ENCODE peak calls at places on chromosomes 5 and 9, in nine cellular contexts. A is NCI-H1092, M is dermis microvascular lymphatic vessel endothelial cell, D is AG08395, O is mucosa of descending colon, G is B cell, E is neural crest cell, C is kidney tubule cell, S is foreskin fibroblast. U is an unnamed sample.

GRCh38 chr9:109452761-109453160 is 45.3 kb downstream of the PTPN3 start:
- DNase-seq in S (peak; percentile 24), C (peak; percentile 87), A (no peak), G (no peak), E (no peak), D (peak; percentile 22), M (no peak), O (no peak), U (no peak)

GRCh38 chr5:5650242-5650641 is 227.8 kb downstream of the ICE1 start:
- DNase-seq in D (no peak), E (no peak), C (no peak), A (no peak), G (no peak), S (no peak), M (no peak), O (no peak), U (no peak)

GRCh38 chr5:67176931-67177330 is 19.7 kb downstream of the CD180 start:
- DNase-seq in A (no peak), C (no peak), O (no peak), D (no peak), G (no peak), S (no peak), M (no peak), E (no peak), U (no peak)

GRCh38 chr5:175328687-175329086 is 115.3 kb downstream of the DRD1 start:
- DNase-seq in E (no peak), D (no peak), M (no peak), O (no peak), S (no peak), A (no peak), G (no peak), C (no peak), U (no peak)

GRCh38 chr9:93486269-93486668 is 32.9 kb upstream of the FAM120AOS start:
- DNase-seq in S (no peak), D (no peak), G (no peak), A (no peak), C (no peak), E (no peak), O (no peak), M (no peak), U (no peak)

GRCh38 chr5:35127006-35127405 is 79.3 kb upstream of the AGXT2 start:
- DNase-seq in O (no peak), D (no peak), S (no peak), A (no peak), E (no peak), G (no peak), M (no peak), C (no peak), U (no peak)

GRCh38 chr5:145887976-145888574 is 15.3 kb upstream of the GRXCR2 start:
- DNase-seq in A (no peak), M (peak; percentile 30), O (peak; percentile 89), S (peak; percentile 67), E (peak; percentile 26), D (peak; percentile 65), G (no peak), C (peak; percentile 63), U (peak; percentile 84)

GRCh38 chr9:132572921-132573320 is 9.5 kb upstream of the BARHL1 start:
- DNase-seq in A (no peak), M (no peak), D (peak; percentile 47), C (peak; percentile 27), O (no peak), G (no peak), E (no peak), S (peak; percentile 41), U (peak; percentile 21)

GRCh38 chr9:127133739-127134167 is 11.3 kb upstream of the ANGPTL2 start:
- DNase-seq in O (peak; percentile 47), A (no peak), S (peak; percentile 85), C (no peak), D (peak; percentile 74), G (no peak), E (no peak), M (no peak), U (peak; percentile 82)

GRCh38 chr9:133089271-133089671 is 27.5 kb downstream of the CEL start:
- DNase-seq in C (no peak), A (peak; percentile 51), M (no peak), O (no peak), S (no peak), D (peak; percentile 14), G (peak; percentile 25), E (no peak), U (no peak)

GRCh38 chr9:24912767-24913166 is 367.1 kb upstream of the IZUMO3 start:
- DNase-seq in A (no peak), S (no peak), O (no peak), C (no peak), D (no peak), G (no peak), M (no peak), E (no peak), U (no peak)

GRCh38 chr5:10233505-10233904 is 16.2 kb downstream of the ATPSCKMT start:
- DNase-seq in M (no peak), C (peak; percentile 79), O (peak; percentile 12), G (no peak), S (peak; percentile 97), D (peak; percentile 87), E (peak; percentile 48), A (no peak), U (peak; percentile 12)

GRCh38 chr5:151696470-151697061 is 9.9 kb upstream of the SPARC start:
- DNase-seq in D (peak; percentile 95), E (no peak), S (peak; percentile 96), G (no peak), M (no peak), O (no peak), A (no peak), C (peak; percentile 71), U (no peak)

GRCh38 chr5:175880797-175881312 is 9.5 kb downstream of the CPLX2 start:
- DNase-seq in M (no peak), C (no peak), S (no peak), D (no peak), A (no peak), E (no peak), O (no peak), G (no peak), U (no peak)

GRCh38 chr5:3837544-3837943 is 241.9 kb downstream of the IRX1 start:
- DNase-seq in E (no peak), A (no peak), D (no peak), O (no peak), G (no peak), S (no peak), M (no peak), C (no peak), U (no peak)

GRCh38 chr5:79924936-79925893 is 65.8 kb downstream of the MTX3 start:
- DNase-seq in G (no peak), O (peak; percentile 2), S (peak; percentile 44), A (no peak), M (no peak), E (no peak), C (peak; percentile 14), D (peak; percentile 51), U (peak; percentile 16)

GRCh38 chr9:79489241-79490000 is 82.3 kb upstream of the TLE4 start:
- DNase-seq in A (no peak), G (no peak), S (peak; percentile 84), E (no peak), O (peak; percentile 18), D (peak; percentile 61), M (no peak), C (peak; percentile 58), U (peak; percentile 9)

GRCh38 chr5:55773057-55773456 is 35.2 kb downstream of the DDX4 start:
- DNase-seq in M (no peak), A (no peak), D (no peak), O (no peak), E (no peak), S (no peak), G (no peak), C (no peak), U (no peak)

GRCh38 chr5:107555425-107556090 is 115.2 kb downstream of the EFNA5 start:
- DNase-seq in C (peak; percentile 64), D (peak; percentile 4), M (no peak), O (no peak), A (no peak), S (peak; percentile 70), G (no peak), E (no peak), U (no peak)

GRCh38 chr5:90221947-90222346 is 187.6 kb downstream of the CETN3 start:
- DNase-seq in A (no peak), D (no peak), M (no peak), E (no peak), C (peak; percentile 52), G (no peak), O (no peak), S (peak; percentile 19), U (no peak)

GRCh38 chr9:89436963-89437625 is 60.8 kb downstream of the SEMA4D start:
- DNase-seq in A (no peak), E (no peak), D (no peak), C (peak; percentile 75), M (no peak), O (peak; percentile 72), S (no peak), G (peak; percentile 53), U (peak; percentile 90)

GRCh38 chr9:133635098-133635497 is 1.1 kb upstream of the DBH start:
- DNase-seq in A (no peak), S (no peak), G (no peak), O (no peak), D (no peak), C (no peak), M (no peak), E (no peak), U (no peak)

GRCh38 chr9:18705763-18706372 is 231.9 kb downstream of the ADAMTSL1 start:
- DNase-seq in G (no peak), M (no peak), D (no peak), E (no peak), O (no peak), A (no peak), S (no peak), C (no peak), U (no peak)

GRCh38 chr5:8517461-8517860 is 648.5 kb downstream of the MTRR start:
- DNase-seq in S (peak; percentile 53), C (peak; percentile 25), G (no peak), O (no peak), A (no peak), E (no peak), D (no peak), M (no peak), U (peak; percentile 45)

GRCh38 chr9:87685871-87686519 is 39.9 kb upstream of the CTSL start:
- DNase-seq in A (no peak), C (no peak), O (peak; percentile 24), D (no peak), M (no peak), E (no peak), S (peak; percentile 43), G (no peak), U (no peak)

GRCh38 chr9:84439253-84439652 is 98.7 kb upstream of the SLC28A3 start:
- DNase-seq in O (no peak), G (no peak), M (no peak), C (no peak), S (no peak), E (no peak), A (no peak), D (no peak), U (no peak)

GRCh38 chr5:60972225-60972624 is 27.2 kb downstream of the NDUFAF2 start:
- DNase-seq in O (no peak), A (no peak), C (peak; percentile 63), M (no peak), E (no peak), D (no peak), G (no peak), S (no peak), U (no peak)